ENCODE peak calls at places on chromosomes 11 and 22, in five cellular contexts. E, P, S, O and C are unnamed samples.

GRCh38 chr22:40534379-40535188 is 101.9 kb downstream of the MRTFA start:
- DNase-seq in S (peak; percentile 51), P (peak; percentile 71), E (no peak), O (no peak), C (peak; percentile 82)

GRCh38 chr22:18029686-18030267 is 5.4 kb upstream of the MICAL3 start:
- DNase-seq in E (no peak), O (no peak), P (no peak), S (no peak), C (no peak)

GRCh38 chr22:44730034-44730433 is 22.3 kb upstream of the ARHGAP8 start:
- DNase-seq in S (no peak), E (no peak), P (no peak), O (peak; percentile 46), C (no peak)

GRCh38 chr22:25494774-25495173 is 69.7 kb upstream of the GRK3 start:
- DNase-seq in E (no peak), S (no peak), O (no peak), P (no peak), C (no peak)

GRCh38 chr11:57761301-57762234 is at the start of gene CTNND1:
- DNase-seq in E (peak; percentile 84), S (peak; percentile 92), P (peak; percentile 98), O (peak; percentile 71), C (peak; percentile 99)

GRCh38 chr11:94179696-94180095 is 51.1 kb downstream of the PANX1 start:
- DNase-seq in S (no peak), E (no peak), P (no peak), O (no peak), C (no peak)

GRCh38 chr11:86978247-86978646 is 23.1 kb upstream of the FZD4 start:
- DNase-seq in S (no peak), P (no peak), E (no peak), O (no peak), C (peak; percentile 42)

GRCh38 chr11:72569966-72570892 is 104.0 kb downstream of the PDE2A start:
- DNase-seq in O (no peak), S (peak; percentile 19), P (peak; percentile 66), E (no peak), C (peak; percentile 45)

GRCh38 chr11:19237813-19238212 is 2.9 kb downstream of the E2F8 start:
- DNase-seq in E (no peak), S (no peak), O (no peak), P (no peak), C (no peak)

GRCh38 chr11:46391578-46392420 is at the start of gene CHRM4:
- DNase-seq in O (peak; percentile 82), E (no peak), P (peak; percentile 45), S (peak; percentile 67), C (peak; percentile 69)

GRCh38 chr11:78313898-78314297 is 103.7 kb downstream of the GAB2 start:
- DNase-seq in E (no peak), O (no peak), P (peak; percentile 12), S (no peak), C (no peak)

GRCh38 chr11:3188496-3189192 is 23.5 kb upstream of the OSBPL5 start:
- DNase-seq in P (no peak), O (peak; percentile 51), S (peak; percentile 39), E (no peak), C (no peak)

GRCh38 chr11:1843098-1843473 is 4.3 kb downstream of the TNNI2 start:
- DNase-seq in S (no peak), P (no peak), O (no peak), E (no peak), C (no peak)
- H3K9ac ChIP-seq in S (no peak overlapping the region), P (no peak overlapping the region), O (no peak overlapping the region), E (peak overlapping the region; percentile 77), C (no peak overlapping the region)

GRCh38 chr11:37574361-37574760 is 976.3 kb upstream of the RAG2 start:
- DNase-seq in E (no peak), P (no peak), O (no peak), S (no peak), C (no peak)
- H4K91ac ChIP-seq in E (no peak overlapping the region), P (no peak overlapping the region), O (no peak overlapping the region), S (no peak overlapping the region), C (no peak overlapping the region)

DNA sequence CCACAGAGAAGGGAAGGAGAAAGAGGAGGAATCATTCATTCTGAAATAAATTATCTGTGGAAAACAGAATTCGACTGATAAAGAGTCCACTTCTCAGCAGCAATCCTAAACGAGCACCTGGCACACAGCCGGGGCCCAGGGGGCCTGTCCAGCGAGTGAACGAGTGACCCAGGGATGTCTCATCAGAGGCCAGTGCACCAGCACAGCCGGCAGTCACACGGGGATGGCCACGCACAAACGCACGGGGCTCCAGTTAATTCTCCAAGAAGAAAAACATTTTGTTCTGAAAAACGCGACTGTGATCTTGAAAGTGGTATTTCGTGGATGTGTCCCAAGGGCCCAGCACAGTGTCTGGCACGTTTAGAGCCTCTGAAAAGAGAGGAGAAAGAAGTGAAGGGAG is 154.6 kb downstream of the BRD1 start:
- DNase-seq in P (no peak), S (no peak), E (no peak), O (peak; percentile 40), C (no peak)
- H2BK15ac ChIP-seq in P (no peak overlapping the region), S (no peak overlapping the region), E (no peak overlapping the region), O (no peak overlapping the region), C (no peak overlapping the region)

GRCh38 chr11:61686469-61686868 is 6.3 kb downstream of the DAGLA start:
- DNase-seq in S (no peak), E (no peak), O (no peak), P (no peak), C (no peak)

GRCh38 chr11:61689164-61689496 is 8.9 kb downstream of the DAGLA start:
- DNase-seq in P (no peak), O (no peak), S (no peak), E (no peak), C (no peak)

GRCh38 chr11:61690706-61691377 is 10.7 kb downstream of the DAGLA start:
- DNase-seq in O (no peak), S (no peak), P (no peak), E (no peak), C (no peak)

GRCh38 chr11:61687420-61687819 is 7.2 kb downstream of the DAGLA start:
- DNase-seq in O (no peak), S (no peak), P (no peak), E (no peak), C (no peak)

GRCh38 chr11:61688368-61689163 is 8.4 kb downstream of the DAGLA start:
- DNase-seq in S (peak; percentile 29), P (no peak), O (no peak), E (no peak), C (no peak)
- H3K9ac ChIP-seq in S (no peak overlapping the region), P (no peak overlapping the region), O (no peak overlapping the region), E (peak overlapping the region; percentile 51), C (peak overlapping the region; percentile 83)

GRCh38 chr22:36815558-36816337 is 1.1 kb downstream of the PVALB start:
- DNase-seq in E (no peak), O (no peak), S (no peak), P (no peak), C (no peak)
- H4K91ac ChIP-seq in E (no peak overlapping the region), O (no peak overlapping the region), S (no peak overlapping the region), P (no peak overlapping the region), C (no peak overlapping the region)

DNA sequence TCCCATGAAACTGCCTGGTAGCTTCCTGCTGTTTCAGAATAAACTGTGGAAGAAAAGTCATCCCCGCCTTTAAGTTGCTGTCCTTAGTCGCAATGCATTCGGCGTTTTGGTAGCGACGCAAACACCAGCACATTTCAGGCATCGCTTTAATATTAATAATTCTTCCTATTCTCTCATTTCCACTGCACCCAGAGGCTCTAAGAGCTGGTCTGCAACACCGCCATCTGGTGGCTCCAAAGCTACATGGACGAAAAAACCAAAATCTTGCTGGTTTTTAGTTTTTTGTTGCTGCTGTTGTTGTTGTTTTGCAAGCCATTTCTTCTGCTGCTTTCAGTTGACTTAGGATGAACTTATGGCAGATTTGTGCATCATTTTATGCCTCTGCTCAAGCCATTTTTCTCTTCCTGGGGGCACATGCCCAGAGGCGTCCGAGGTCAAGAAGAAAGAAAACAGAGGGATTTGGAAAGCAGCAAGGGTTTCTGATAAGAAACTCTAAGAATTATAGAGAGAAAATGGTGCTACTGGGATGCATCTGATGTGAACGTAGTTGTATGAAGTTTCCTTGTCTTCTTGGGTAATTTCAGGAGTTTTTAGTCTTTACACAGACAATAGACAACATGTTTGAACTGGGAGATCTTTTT is 345.4 kb upstream of the KIRREL3 start:
- DNase-seq in O (peak; percentile 69), S (peak; percentile 48), E (peak; percentile 39), P (peak; percentile 33), C (peak; percentile 10)
- H2BK15ac ChIP-seq in O (no peak overlapping the region), S (no peak overlapping the region), E (no peak overlapping the region), P (no peak overlapping the region), C (no peak overlapping the region)

GRCh38 chr11:128463386-128463829 is 124.0 kb downstream of the ETS1 start:
- DNase-seq in E (no peak), O (no peak), S (no peak), P (peak; percentile 99), C (peak; percentile 76)
- H3K9ac ChIP-seq in E (no peak overlapping the region), O (no peak overlapping the region), S (no peak overlapping the region), P (no peak overlapping the region), C (peak overlapping the region; percentile 69)

DNA sequence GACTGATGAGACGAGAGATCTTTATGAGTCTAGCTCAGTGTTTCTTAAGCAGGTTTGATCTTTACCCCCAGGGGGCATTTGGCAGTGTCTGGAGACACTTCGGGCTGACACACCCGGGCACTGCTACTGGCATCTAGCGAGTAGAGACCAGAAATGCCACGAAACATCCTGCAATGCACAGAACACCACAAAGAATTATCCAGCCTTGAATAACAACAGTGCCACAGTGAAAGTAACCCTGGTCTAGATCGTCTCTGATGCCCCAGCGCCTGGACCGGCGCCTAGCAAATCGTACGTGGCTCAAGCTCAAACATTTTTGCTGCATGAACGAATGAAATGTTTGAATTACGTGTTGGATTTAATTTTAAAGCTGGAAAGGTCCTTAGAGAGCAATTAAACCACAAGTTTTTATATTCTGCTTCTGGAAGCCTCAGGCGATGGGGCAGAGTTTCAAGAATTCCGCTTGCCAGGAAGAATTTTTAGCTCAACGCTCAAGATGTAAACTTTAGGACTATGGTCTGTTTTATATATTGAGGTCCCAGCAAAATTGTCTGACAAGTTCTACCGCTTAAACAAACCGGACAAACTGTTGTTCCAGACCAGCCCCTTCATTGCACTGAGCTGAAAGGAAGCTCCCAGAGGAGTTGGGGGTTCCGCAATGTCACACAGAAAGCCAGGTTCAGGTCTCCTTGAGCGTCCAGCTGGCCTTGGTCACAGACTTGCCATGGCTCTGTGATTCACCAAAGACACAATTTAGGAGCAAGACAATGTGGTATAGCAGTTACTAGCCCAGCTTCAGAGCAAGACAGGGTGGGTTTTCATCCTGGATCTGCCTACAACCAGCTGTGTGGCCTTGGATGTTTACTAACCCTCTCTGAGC is 44.2 kb upstream of the SMTN start:
- DNase-seq in P (peak; percentile 53), E (no peak), O (no peak), S (no peak), C (peak; percentile 50)
- H4K91ac ChIP-seq in P (peak overlapping the region; percentile 60), E (no peak overlapping the region), O (no peak overlapping the region), S (no peak overlapping the region), C (peak overlapping the region; percentile 64)

GRCh38 chr11:85295872-85296271 is 331.3 kb downstream of the DLG2 start:
- DNase-seq in O (no peak), E (no peak), S (no peak), P (no peak), C (no peak)
- H2BK15ac ChIP-seq in O (no peak overlapping the region), E (no peak overlapping the region), S (no peak overlapping the region), P (no peak overlapping the region), C (no peak overlapping the region)